ENCODE peak calls at places on chromosomes 5 and 9, in four cellular contexts. H, M, D and J are unnamed samples.

GRCh38 chr9:105044458-105044857 is 116.5 kb upstream of the ABCA1 start:
- DNase-seq in M (no peak), H (no peak), D (no peak), J (no peak)

GRCh38 chr5:166909040-166909439 is 1382.4 kb upstream of the WWC1 start:
- DNase-seq in M (no peak), D (no peak), H (no peak), J (no peak)

GRCh38 chr5:143977891-143978448 is 166.0 kb downstream of the HMHB1 start:
- DNase-seq in D (no peak), M (no peak), H (no peak), J (no peak)

GRCh38 chr9:133955821-133956411 is 36.2 kb downstream of the VAV2 start:
- DNase-seq in D (no peak), H (no peak), M (peak; percentile 40), J (peak; percentile 66)

GRCh38 chr9:94946256-94946655 is 219.8 kb downstream of the AOPEP start:
- DNase-seq in D (no peak), M (no peak), H (no peak), J (no peak)

GRCh38 chr5:57307516-57307915 is 133.7 kb downstream of the GPBP1 start:
- DNase-seq in M (no peak), H (no peak), D (no peak), J (no peak)

GRCh38 chr9:77756449-77756848 is 108.3 kb upstream of the GNA14 start:
- DNase-seq in D (no peak), H (no peak), M (no peak), J (no peak)

GRCh38 chr5:107472620-107473064 is 198.1 kb downstream of the EFNA5 start:
- DNase-seq in M (no peak), D (no peak), H (no peak), J (peak; percentile 48)

GRCh38 chr9:88076286-88077070 is 61.8 kb downstream of the SPATA31C2 start:
- DNase-seq in H (peak; percentile 78), M (peak; percentile 95), D (no peak), J (peak; percentile 71)
- TF ChIP-seq CTCF in H (peak; percentile 12), M (no peak), D (peak; percentile 34), J (no peak)

GRCh38 chr5:145117285-145117684 is 717.9 kb downstream of the PRELID2 start:
- DNase-seq in H (no peak), D (no peak), M (no peak), J (no peak)
- TF ChIP-seq CTCF in H (no peak), D (no peak), M (no peak), J (no peak)

GRCh38 chr5:86500947-86501346 is 116.8 kb upstream of the COX7C start:
- DNase-seq in D (no peak), M (no peak), H (no peak), J (no peak)
- TF ChIP-seq CTCF in D (no peak), M (no peak), H (no peak), J (no peak)

GRCh38 chr5:79081779-79082178 is 12.2 kb downstream of the BHMT2 start:
- DNase-seq in M (no peak), D (no peak), H (no peak), J (no peak)
- TF ChIP-seq CTCF in M (no peak), D (no peak), H (no peak), J (no peak)